ENCODE peak calls at places on chromosomes 1 and 21, in four cellular contexts. Z is cardiac muscle cell, M is nephron progenitor cell, N is upper lobe of right lung. E is an unnamed sample.

GRCh38 chr1:111603979-111604378 is 15.6 kb upstream of the RAP1A start:
- DNase-seq in Z (no peak), N (no peak), M (no peak), E (peak; percentile 53)

GRCh38 chr1:17874231-17874630 is 119.1 kb downstream of the ACTL8 start:
- DNase-seq in M (no peak), N (no peak), Z (peak; percentile 88), E (no peak)

GRCh38 chr1:193131266-193131860 is 9.5 kb downstream of the CDC73 start:
- DNase-seq in Z (no peak), M (no peak), N (no peak), E (no peak)

GRCh38 chr1:43547538-43548072 is 16.9 kb downstream of the PTPRF start:
- DNase-seq in N (no peak), Z (no peak), M (no peak), E (no peak)

GRCh38 chr1:94796269-94796668 is 23.9 kb upstream of the SLC44A3 start:
- DNase-seq in M (no peak), N (no peak), Z (no peak), E (no peak)

GRCh38 chr1:94753171-94753972 is 66.8 kb upstream of the SLC44A3 start:
- DNase-seq in Z (peak; percentile 46), N (no peak), M (no peak), E (no peak)

GRCh38 chr1:67831850-67832513 is 1.3 kb downstream of the GNG12 start:
- DNase-seq in M (peak; percentile 52), N (peak; percentile 76), Z (peak; percentile 77), E (peak; percentile 72)

GRCh38 chr1:235298772-235299513 is 29.0 kb downstream of the ARID4B start:
- DNase-seq in M (no peak), Z (no peak), N (no peak), E (no peak)

GRCh38 chr21:26845066-26845749 is at the start of gene ADAMTS1:
- DNase-seq in M (peak; percentile 93), N (peak; percentile 88), Z (peak; percentile 96), E (peak; percentile 59)

GRCh38 chr1:152505083-152505482 is 5.5 kb upstream of the LCE5A start:
- DNase-seq in N (no peak), M (no peak), Z (no peak), E (no peak)

GRCh38 chr21:36021251-36021837 is 39.0 kb downstream of the SETD4 start:
- DNase-seq in M (no peak), Z (no peak), N (no peak), E (no peak)

GRCh38 chr21:42781981-42782722 is 97.2 kb downstream of the WDR4 start:
- DNase-seq in M (no peak), Z (no peak), N (no peak), E (no peak)

GRCh38 chr1:41790351-41790750 is 128.4 kb downstream of the HIVEP3 start:
- DNase-seq in M (no peak), Z (no peak), N (no peak), E (no peak)

GRCh38 chr1:176829261-176829976 is 335.1 kb downstream of the ASTN1 start:
- DNase-seq in Z (no peak), N (no peak), M (no peak), E (no peak)

GRCh38 chr1:19798486-19799232 is 1.1 kb downstream of the TMCO4 start:
- DNase-seq in M (no peak), N (no peak), Z (no peak), E (no peak)

GRCh38 chr1:19802269-19802668 is 2.6 kb upstream of the TMCO4 start:
- DNase-seq in N (no peak), M (no peak), Z (no peak), E (no peak)

GRCh38 chr1:19799877-19800804 is at the start of gene TMCO4:
- DNase-seq in M (peak; percentile 52), Z (peak; percentile 72), N (peak; percentile 86), E (peak; percentile 67)

GRCh38 chr1:19797827-19798226 is 1.9 kb downstream of the TMCO4 start:
- DNase-seq in N (no peak), Z (no peak), M (no peak), E (no peak)

DNA sequence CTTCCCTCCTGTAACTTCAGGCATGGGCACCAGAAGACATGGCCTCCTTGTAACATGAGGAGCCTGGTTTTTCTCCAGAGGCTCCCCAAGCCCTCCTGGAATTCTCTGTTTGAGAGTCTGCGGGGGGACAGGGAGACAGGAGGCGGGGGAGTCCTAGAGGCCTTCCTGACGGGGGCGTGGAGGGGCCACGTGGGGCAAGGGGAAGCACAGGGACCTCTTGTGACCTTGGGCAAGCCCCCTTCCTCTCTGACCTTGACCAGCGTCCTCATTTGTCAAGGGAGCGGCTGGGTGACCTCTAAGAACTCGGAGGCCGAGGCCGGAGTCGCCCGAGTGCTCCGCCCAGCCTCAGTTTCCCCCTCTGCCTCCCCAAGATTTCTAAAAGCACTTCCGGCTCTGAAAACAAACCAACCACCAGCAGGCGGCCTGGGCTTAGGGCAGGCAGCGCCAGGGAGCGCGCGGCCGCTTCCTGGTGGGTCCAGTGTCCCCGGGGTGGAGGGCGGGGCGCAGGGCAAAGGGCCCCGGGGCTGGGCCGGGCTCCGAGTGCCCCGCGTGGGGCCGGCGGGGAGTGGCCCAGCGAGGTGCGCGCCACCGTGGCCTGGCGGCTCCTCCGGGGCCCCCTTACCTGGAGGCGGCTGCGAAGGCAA is 361 bp downstream of the TMCO4 start:
- DNase-seq in Z (peak; percentile 60), M (peak; percentile 51), N (peak; percentile 90), E (peak; percentile 91)
- TF ChIP-seq CTCF in Z (peak; percentile 40), M (peak; percentile 11), N (peak; percentile 32), E (no peak)

GRCh38 chr1:11792106-11792505 is 13.7 kb downstream of the MTHFR start:
- DNase-seq in M (no peak), N (peak; percentile 76), Z (peak; percentile 27), E (no peak)

GRCh38 chr1:11789126-11790067 is 16.4 kb downstream of the MTHFR start:
- DNase-seq in N (no peak), M (no peak), Z (no peak), E (no peak)

GRCh38 chr1:11790101-11790879 is 15.5 kb downstream of the MTHFR start:
- DNase-seq in N (no peak), Z (no peak), M (no peak), E (no peak)

GRCh38 chr1:11788549-11789053 is 17.2 kb downstream of the MTHFR start:
- DNase-seq in Z (no peak), M (no peak), N (peak; percentile 75), E (no peak)

GRCh38 chr1:11790880-11791715 is 14.7 kb downstream of the MTHFR start:
- DNase-seq in N (peak; percentile 88), M (no peak), Z (peak; percentile 97), E (peak; percentile 85)
- TF ChIP-seq CTCF in N (no peak), M (no peak), Z (no peak), E (no peak)

GRCh38 chr1:40539338-40539737 is 7.9 kb downstream of the ZNF684 start:
- DNase-seq in M (no peak), N (no peak), Z (no peak), E (no peak)
- TF ChIP-seq CTCF in M (no peak), N (no peak), Z (no peak), E (no peak)

GRCh38 chr1:10960954-10961833 is 51.3 kb upstream of the TARDBP start:
- DNase-seq in N (peak; percentile 91), Z (peak; percentile 78), M (peak; percentile 96), E (peak; percentile 89)
- TF ChIP-seq CTCF in N (peak; percentile 82), Z (peak; percentile 86), M (peak; percentile 89), E (peak; percentile 84)

DNA sequence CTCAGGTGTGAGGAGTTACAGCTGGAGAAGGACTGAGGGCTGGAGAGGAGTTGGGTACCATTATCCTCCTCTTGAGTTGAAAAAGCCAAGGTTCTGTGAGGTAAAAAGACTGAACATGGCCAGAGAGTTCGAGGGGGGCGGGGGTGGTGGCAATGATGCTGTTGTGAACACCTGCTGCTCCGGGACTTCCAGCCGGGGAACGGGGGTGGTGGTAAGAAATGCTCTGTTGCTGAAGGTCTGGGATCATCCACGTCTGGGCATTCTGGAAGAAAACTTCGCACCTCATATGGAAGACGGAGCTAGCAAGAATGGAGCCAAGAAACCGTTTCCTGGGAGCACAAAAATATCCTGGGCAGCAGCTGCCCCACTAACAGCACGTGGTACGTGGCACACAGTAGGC is 20.1 kb upstream of the ALPL start:
- DNase-seq in M (no peak), Z (no peak), N (no peak), E (no peak)
- TF ChIP-seq CTCF in M (no peak), Z (no peak), N (no peak), E (no peak)

E was measured in mucosa of descending colon.